ENCODE peak calls at places on chromosomes 16 and 17, in seven cellular contexts. One of them, this sample, is unnamed.

GRCh38 chr17:10120749-10121148 is 77.7 kb downstream of the GAS7 start:
- DNase-seq in K562: no peak
- DNase-seq in fibroblast of lung: peak; percentile 54
- DNase-seq in OCI-LY7: no peak
- DNase-seq in HCT116: no peak
- DNase-seq in endothelial cell of umbilical vein: no peak
- DNase-seq in mesendoderm: no peak
- DNase-seq in this sample: no peak

GRCh38 chr17:7314719-7315569 is at the start of gene GPS2:
- DNase-seq in K562: peak; percentile 78
- DNase-seq in fibroblast of lung: peak; percentile 80
- DNase-seq in HCT116: peak; percentile 63
- DNase-seq in endothelial cell of umbilical vein: peak; percentile 84
- DNase-seq in mesendoderm: peak; percentile 92
- DNase-seq in OCI-LY7: peak; percentile 91
- DNase-seq in this sample: peak; percentile 93

GRCh38 chr16:67150058-67150832 is 553 bp downstream of the B3GNT9 start:
- DNase-seq in endothelial cell of umbilical vein: peak; percentile 63
- DNase-seq in mesendoderm: peak; percentile 89
- DNase-seq in HCT116: no peak
- DNase-seq in fibroblast of lung: peak; percentile 84
- DNase-seq in K562: peak; percentile 75
- DNase-seq in OCI-LY7: no peak
- DNase-seq in this sample: peak; percentile 31

GRCh38 chr17:9929873-9930272 is 24.8 kb upstream of the RCVRN start:
- DNase-seq in HCT116: no peak
- DNase-seq in endothelial cell of umbilical vein: no peak
- DNase-seq in OCI-LY7: no peak
- DNase-seq in mesendoderm: no peak
- DNase-seq in K562: no peak
- DNase-seq in fibroblast of lung: no peak
- DNase-seq in this sample: no peak

GRCh38 chr17:64635647-64636305 is 26.3 kb downstream of the SMURF2 start:
- DNase-seq in fibroblast of lung: peak; percentile 75
- DNase-seq in K562: no peak
- DNase-seq in HCT116: no peak
- DNase-seq in endothelial cell of umbilical vein: peak; percentile 64
- DNase-seq in mesendoderm: no peak
- DNase-seq in OCI-LY7: no peak
- DNase-seq in this sample: peak; percentile 56

GRCh38 chr17:75561927-75562603 is 25.5 kb upstream of the MYO15B start:
- DNase-seq in K562: no peak
- DNase-seq in endothelial cell of umbilical vein: no peak
- DNase-seq in mesendoderm: no peak
- DNase-seq in fibroblast of lung: no peak
- DNase-seq in OCI-LY7: no peak
- DNase-seq in HCT116: no peak
- DNase-seq in this sample: no peak

GRCh38 chr16:11752856-11753255 is 10.2 kb upstream of the TXNDC11 start:
- DNase-seq in OCI-LY7: no peak
- DNase-seq in HCT116: no peak
- DNase-seq in fibroblast of lung: no peak
- DNase-seq in K562: no peak
- DNase-seq in endothelial cell of umbilical vein: no peak
- DNase-seq in mesendoderm: no peak
- DNase-seq in this sample: no peak

GRCh38 chr17:53571342-53571741 is 251.4 kb upstream of the KIF2B start:
- DNase-seq in endothelial cell of umbilical vein: no peak
- DNase-seq in HCT116: no peak
- DNase-seq in fibroblast of lung: peak; percentile 42
- DNase-seq in K562: no peak
- DNase-seq in mesendoderm: no peak
- DNase-seq in OCI-LY7: no peak
- DNase-seq in this sample: peak; percentile 10

DNA sequence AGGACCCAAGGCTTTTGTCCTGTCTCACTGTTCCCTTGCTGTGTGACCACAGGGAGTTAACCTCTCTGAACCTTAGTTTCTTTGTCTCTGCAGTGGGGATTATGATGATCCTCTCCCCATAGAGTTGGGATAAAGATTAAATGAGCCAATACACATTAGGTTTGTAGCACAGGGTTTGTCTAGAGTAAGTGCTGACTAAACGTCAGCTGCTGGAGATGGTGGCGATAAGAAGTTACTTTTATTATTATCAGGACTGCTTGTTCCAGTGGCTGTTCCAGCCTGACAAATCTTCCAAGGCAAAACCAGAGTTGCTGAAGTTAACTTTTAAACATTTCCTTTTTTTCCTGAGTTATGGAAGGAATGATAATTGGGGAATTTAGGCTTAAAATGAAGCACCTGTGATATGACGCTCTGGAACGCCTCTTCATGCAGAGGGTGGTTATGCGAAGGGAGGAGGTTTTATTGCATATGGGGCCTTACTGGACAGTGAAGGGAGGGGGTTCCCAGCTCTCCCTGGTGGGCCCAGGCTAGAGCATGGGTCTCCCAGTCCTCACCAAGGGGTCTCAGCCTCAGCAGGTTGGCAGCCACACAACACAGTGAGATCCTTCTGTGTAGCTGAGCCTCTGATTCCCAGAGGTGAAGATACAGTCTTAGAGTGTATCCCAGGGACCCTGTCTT is 35.8 kb downstream of the PLCG2 start:
- DNase-seq in K562: no peak
- DNase-seq in endothelial cell of umbilical vein: no peak
- DNase-seq in mesendoderm: no peak
- DNase-seq in HCT116: no peak
- DNase-seq in fibroblast of lung: no peak
- DNase-seq in OCI-LY7: no peak
- DNase-seq in this sample: no peak
- H3K4me2 ChIP-seq in K562: no peak overlapping the region
- H3K4me2 ChIP-seq in endothelial cell of umbilical vein: no peak overlapping the region
- H3K4me2 ChIP-seq in mesendoderm: no peak overlapping the region
- H3K4me2 ChIP-seq in HCT116: no peak overlapping the region
- H3K4me2 ChIP-seq in fibroblast of lung: no peak overlapping the region
- H3K4me2 ChIP-seq in OCI-LY7: peak overlapping the region; percentile 89
- H3K4me2 ChIP-seq in this sample: no peak overlapping the region

GRCh38 chr17:21392257-21392656 is 16.1 kb downstream of the KCNJ12 start:
- DNase-seq in endothelial cell of umbilical vein: no peak
- DNase-seq in K562: no peak
- DNase-seq in OCI-LY7: no peak
- DNase-seq in fibroblast of lung: no peak
- DNase-seq in mesendoderm: no peak
- DNase-seq in HCT116: no peak
- DNase-seq in this sample: no peak
- H3K4me2 ChIP-seq in endothelial cell of umbilical vein: no peak overlapping the region
- H3K4me2 ChIP-seq in K562: no peak overlapping the region
- H3K4me2 ChIP-seq in OCI-LY7: no peak overlapping the region
- H3K4me2 ChIP-seq in fibroblast of lung: no peak overlapping the region
- H3K4me2 ChIP-seq in mesendoderm: no peak overlapping the region
- H3K4me2 ChIP-seq in HCT116: no peak overlapping the region
- H3K4me2 ChIP-seq in this sample: no peak overlapping the region

DNA sequence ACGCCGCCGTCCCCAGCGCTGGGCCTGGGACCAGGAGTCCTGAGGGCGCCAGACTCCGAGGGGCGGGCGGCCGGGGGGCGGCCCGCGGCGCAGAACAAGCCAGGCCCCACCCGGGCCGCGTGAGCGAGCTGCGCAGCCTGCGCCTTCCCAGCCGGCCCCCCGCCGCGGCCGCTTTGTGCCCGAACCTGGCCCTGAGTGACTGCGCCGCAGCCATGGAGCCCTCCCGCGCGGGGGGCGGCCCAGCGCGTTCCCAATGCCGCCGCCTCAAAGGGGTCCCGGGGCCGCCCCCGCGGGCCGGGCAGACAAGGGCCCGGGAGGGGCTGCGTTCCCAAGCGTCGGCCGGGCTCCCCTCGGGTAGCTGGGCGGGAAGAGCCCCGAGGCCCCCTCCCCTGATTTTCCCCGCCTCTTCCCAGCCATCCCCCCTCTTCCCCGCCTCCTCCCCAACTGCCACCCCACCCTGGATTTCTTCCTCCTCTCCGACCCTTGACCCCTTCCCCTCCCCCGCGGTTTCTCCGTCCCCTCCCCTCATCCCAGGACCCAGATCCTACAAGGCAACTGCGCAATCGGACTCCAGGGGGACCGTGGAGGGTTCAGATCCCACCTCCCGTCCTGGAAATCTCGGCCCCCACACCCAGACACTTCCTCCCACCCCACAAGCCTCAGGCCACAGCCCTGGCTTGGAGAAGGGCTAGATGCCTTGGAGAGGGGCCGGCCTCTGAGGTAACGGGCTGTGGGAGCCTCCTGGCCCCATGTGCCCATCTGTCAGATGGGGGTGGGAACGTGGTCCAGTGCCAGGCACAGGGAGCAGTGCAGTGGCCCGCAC is 17.1 kb downstream of the ZNF423 start:
- DNase-seq in endothelial cell of umbilical vein: no peak
- DNase-seq in mesendoderm: no peak
- DNase-seq in OCI-LY7: no peak
- DNase-seq in fibroblast of lung: no peak
- DNase-seq in HCT116: no peak
- DNase-seq in K562: no peak
- DNase-seq in this sample: no peak
- H3K4me2 ChIP-seq in endothelial cell of umbilical vein: no peak overlapping the region
- H3K4me2 ChIP-seq in mesendoderm: peak overlapping the region; percentile 25
- H3K4me2 ChIP-seq in OCI-LY7: no peak overlapping the region
- H3K4me2 ChIP-seq in fibroblast of lung: no peak overlapping the region
- H3K4me2 ChIP-seq in HCT116: no peak overlapping the region
- H3K4me2 ChIP-seq in K562: no peak overlapping the region
- H3K4me2 ChIP-seq in this sample: no peak overlapping the region

GRCh38 chr17:81234506-81234855 is 4.4 kb downstream of the TEPSIN start:
- DNase-seq in HCT116: no peak
- DNase-seq in endothelial cell of umbilical vein: no peak
- DNase-seq in mesendoderm: no peak
- DNase-seq in K562: no peak
- DNase-seq in OCI-LY7: no peak
- DNase-seq in fibroblast of lung: no peak
- DNase-seq in this sample: no peak

GRCh38 chr17:81234940-81235821 is 3.7 kb downstream of the TEPSIN start:
- DNase-seq in HCT116: no peak
- DNase-seq in K562: no peak
- DNase-seq in OCI-LY7: no peak
- DNase-seq in mesendoderm: no peak
- DNase-seq in fibroblast of lung: no peak
- DNase-seq in endothelial cell of umbilical vein: no peak
- DNase-seq in this sample: no peak

GRCh38 chr17:81237591-81238489 is 1.0 kb downstream of the TEPSIN start:
- DNase-seq in K562: no peak
- DNase-seq in fibroblast of lung: no peak
- DNase-seq in endothelial cell of umbilical vein: no peak
- DNase-seq in mesendoderm: no peak
- DNase-seq in OCI-LY7: peak; percentile 48
- DNase-seq in HCT116: no peak
- DNase-seq in this sample: no peak

GRCh38 chr17:81236784-81237183 is 2.1 kb downstream of the TEPSIN start:
- DNase-seq in K562: no peak
- DNase-seq in mesendoderm: no peak
- DNase-seq in OCI-LY7: no peak
- DNase-seq in HCT116: no peak
- DNase-seq in endothelial cell of umbilical vein: no peak
- DNase-seq in fibroblast of lung: no peak
- DNase-seq in this sample: no peak

DNA sequence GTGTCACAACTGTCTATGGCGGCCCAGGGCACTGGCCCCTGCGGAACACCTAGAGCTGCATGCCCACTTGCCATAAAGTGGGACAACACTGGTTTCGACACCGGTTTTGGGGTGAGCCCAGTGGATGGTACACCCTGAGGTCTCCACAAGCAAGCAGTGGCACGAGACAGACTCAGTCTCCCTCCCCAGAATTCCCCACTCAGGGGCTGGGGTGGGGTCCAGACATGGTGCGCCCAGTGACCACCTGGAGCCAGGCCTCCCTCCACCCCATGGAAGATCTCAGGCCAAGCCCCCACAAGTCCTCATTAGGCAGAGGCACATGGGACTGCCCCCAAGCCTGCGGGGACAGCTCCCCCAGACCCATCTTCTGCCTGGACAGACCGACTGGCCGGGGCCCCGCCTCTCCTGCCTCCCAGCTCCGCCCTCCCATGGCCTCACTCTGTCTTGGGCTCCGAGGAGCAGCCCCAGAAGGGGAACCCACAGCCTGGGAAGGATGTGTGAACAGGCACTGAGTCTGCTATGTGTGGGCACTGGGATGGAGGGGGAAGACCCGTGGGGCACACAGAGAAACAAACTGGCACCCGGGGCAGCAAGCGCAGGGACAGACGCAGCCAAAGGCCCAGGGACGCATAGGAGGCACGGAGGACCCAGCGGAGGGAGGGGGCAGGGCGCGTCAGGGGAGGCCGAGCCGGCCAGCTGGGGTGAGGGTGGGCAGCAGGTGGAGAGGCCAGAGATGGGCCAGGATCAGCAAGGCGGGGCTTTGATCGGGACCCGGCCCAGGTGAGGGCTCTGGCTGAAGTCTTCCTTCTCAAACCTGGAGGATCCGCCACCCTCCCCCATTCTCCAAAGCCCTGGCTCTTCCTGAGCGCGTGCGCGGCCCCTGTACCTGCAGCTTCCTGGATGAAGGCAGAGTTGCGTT is 2.8 kb downstream of the TEPSIN start:
- DNase-seq in fibroblast of lung: no peak
- DNase-seq in mesendoderm: no peak
- DNase-seq in endothelial cell of umbilical vein: no peak
- DNase-seq in HCT116: no peak
- DNase-seq in K562: no peak
- DNase-seq in OCI-LY7: no peak
- DNase-seq in this sample: no peak
- H3K4me2 ChIP-seq in fibroblast of lung: no peak overlapping the region
- H3K4me2 ChIP-seq in mesendoderm: no peak overlapping the region
- H3K4me2 ChIP-seq in endothelial cell of umbilical vein: no peak overlapping the region
- H3K4me2 ChIP-seq in HCT116: no peak overlapping the region
- H3K4me2 ChIP-seq in K562: no peak overlapping the region
- H3K4me2 ChIP-seq in OCI-LY7: no peak overlapping the region
- H3K4me2 ChIP-seq in this sample: no peak overlapping the region

GRCh38 chr17:56680676-56681075 is 87.2 kb downstream of the NOG start:
- DNase-seq in K562: no peak
- DNase-seq in fibroblast of lung: no peak
- DNase-seq in mesendoderm: no peak
- DNase-seq in endothelial cell of umbilical vein: no peak
- DNase-seq in HCT116: no peak
- DNase-seq in OCI-LY7: no peak
- DNase-seq in this sample: no peak
- H3K4me2 ChIP-seq in K562: no peak overlapping the region
- H3K4me2 ChIP-seq in fibroblast of lung: no peak overlapping the region
- H3K4me2 ChIP-seq in mesendoderm: no peak overlapping the region
- H3K4me2 ChIP-seq in endothelial cell of umbilical vein: no peak overlapping the region
- H3K4me2 ChIP-seq in HCT116: no peak overlapping the region
- H3K4me2 ChIP-seq in OCI-LY7: no peak overlapping the region
- H3K4me2 ChIP-seq in this sample: no peak overlapping the region

DNA sequence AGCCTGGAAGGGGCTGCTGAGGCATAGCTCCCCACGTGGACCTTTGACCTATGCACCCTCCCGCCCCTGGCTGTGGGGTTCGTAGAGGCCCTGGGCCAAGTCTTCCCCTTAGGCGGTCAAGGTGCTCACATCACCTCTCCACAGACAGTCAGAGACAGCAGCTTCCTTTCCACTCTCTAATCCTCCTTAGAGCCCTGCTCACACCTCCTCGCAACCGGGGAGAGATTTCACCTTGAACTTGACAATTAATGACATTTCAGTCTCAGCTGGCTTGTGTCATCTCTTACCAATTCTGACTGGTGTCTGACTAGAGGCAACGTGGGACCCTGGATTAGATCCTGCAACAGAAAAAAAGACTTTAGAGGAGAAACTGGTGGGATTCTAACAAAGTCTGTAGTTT is 115.2 kb downstream of the MGAT5B start:
- DNase-seq in mesendoderm: no peak
- DNase-seq in fibroblast of lung: no peak
- DNase-seq in K562: no peak
- DNase-seq in HCT116: no peak
- DNase-seq in OCI-LY7: no peak
- DNase-seq in endothelial cell of umbilical vein: no peak
- DNase-seq in this sample: no peak
- H3K4me2 ChIP-seq in mesendoderm: no peak overlapping the region
- H3K4me2 ChIP-seq in fibroblast of lung: no peak overlapping the region
- H3K4me2 ChIP-seq in K562: no peak overlapping the region
- H3K4me2 ChIP-seq in HCT116: no peak overlapping the region
- H3K4me2 ChIP-seq in OCI-LY7: peak overlapping the region; percentile 31
- H3K4me2 ChIP-seq in endothelial cell of umbilical vein: no peak overlapping the region
- H3K4me2 ChIP-seq in this sample: no peak overlapping the region